ENCODE peak calls at places on chromosomes 2 and 18, in nine cellular contexts. X is tibial artery, G is esophagus squamous epithelium, J is GM23248, F is MM.1S, I is uterus, M is stomach, U is vagina, W is fibroblast of lung. Z is an unnamed sample.

GRCh38 chr2:227164745-227165350 is 424 bp downstream of the COL4A3 start:
- DNase-seq in X (no peak), G (no peak), J (peak; percentile 36), F (peak; percentile 84), I (no peak), M (peak; percentile 27), U (no peak), W (no peak), Z (peak; percentile 63)

GRCh38 chr2:183993052-183993451 is 605.3 kb upstream of the ZNF804A start:
- DNase-seq in X (no peak), G (no peak), J (no peak), F (no peak), I (no peak), M (no peak), U (no peak), W (no peak), Z (no peak)

GRCh38 chr2:232328038-232328435 is 50.5 kb upstream of the ALPP start:
- DNase-seq in X (no peak), G (no peak), J (no peak), F (no peak), I (no peak), M (no peak), U (no peak), W (no peak), Z (peak; percentile 51)

GRCh38 chr18:22504665-22505064 is 87.0 kb upstream of the CTAGE1 start:
- DNase-seq in X (no peak), G (no peak), J (peak; percentile 75), F (no peak), I (no peak), M (no peak), U (no peak), W (peak; percentile 65), Z (no peak)

GRCh38 chr18:2985628-2986027 is 27.3 kb downstream of the LPIN2 start:
- DNase-seq in X (no peak), G (no peak), J (peak; percentile 61), F (peak; percentile 47), I (no peak), M (no peak), U (no peak), W (peak; percentile 57), Z (peak; percentile 71)

GRCh38 chr2:16614314-16614860 is 51.2 kb downstream of the CYRIA start:
- DNase-seq in X (no peak), G (no peak), J (no peak), F (no peak), I (no peak), M (peak; percentile 43), U (no peak), W (peak; percentile 26), Z (no peak)

GRCh38 chr2:132937629-132938028 is 267.6 kb upstream of the LYPD1 start:
- DNase-seq in X (no peak), G (no peak), J (peak; percentile 26), F (no peak), I (no peak), M (no peak), U (no peak), W (peak; percentile 54), Z (no peak)

GRCh38 chr2:186629245-186629996 is 39.6 kb downstream of the ITGAV start:
- DNase-seq in X (no peak), G (no peak), J (no peak), F (no peak), I (no peak), M (no peak), U (no peak), W (no peak), Z (no peak)

GRCh38 chr2:190679813-190680591 is 31.1 kb downstream of the NAB1 start:
- DNase-seq in X (peak; percentile 37), G (no peak), J (peak; percentile 38), F (peak; percentile 44), I (peak; percentile 22), M (peak; percentile 49), U (no peak), W (peak; percentile 27), Z (peak; percentile 24)

GRCh38 chr2:71611247-71611646 is 157.9 kb downstream of the DYSF start:
- DNase-seq in X (no peak), G (no peak), J (no peak), F (no peak), I (peak; percentile 8), M (no peak), U (no peak), W (no peak), Z (no peak)

GRCh38 chr2:152611458-152612231 is 105.6 kb downstream of the PRPF40A start:
- DNase-seq in X (peak; percentile 73), G (no peak), J (peak; percentile 79), F (peak; percentile 71), I (peak; percentile 46), M (no peak), U (no peak), W (peak; percentile 91), Z (peak; percentile 4)

GRCh38 chr2:9166579-9167392 is 39.8 kb upstream of the ASAP2 start:
- DNase-seq in X (no peak), G (no peak), J (peak; percentile 24), F (no peak), I (no peak), M (no peak), U (no peak), W (no peak), Z (no peak)

GRCh38 chr2:171811229-171811628 is 82.8 kb downstream of the SLC25A12 start:
- DNase-seq in X (no peak), G (no peak), J (peak; percentile 56), F (peak; percentile 15), I (no peak), M (no peak), U (no peak), W (peak; percentile 62), Z (peak; percentile 42)

GRCh38 chr2:171814883-171815282 is 79.2 kb downstream of the SLC25A12 start:
- DNase-seq in X (no peak), G (no peak), J (no peak), F (peak; percentile 58), I (no peak), M (no peak), U (no peak), W (no peak), Z (no peak)

GRCh38 chr2:171813729-171814128 is 80.3 kb downstream of the SLC25A12 start:
- DNase-seq in X (no peak), G (no peak), J (no peak), F (no peak), I (no peak), M (no peak), U (no peak), W (no peak), Z (no peak)

GRCh38 chr2:171814174-171814573 is 79.9 kb downstream of the SLC25A12 start:
- DNase-seq in X (no peak), G (no peak), J (no peak), F (no peak), I (no peak), M (no peak), U (no peak), W (no peak), Z (no peak)

DNA sequence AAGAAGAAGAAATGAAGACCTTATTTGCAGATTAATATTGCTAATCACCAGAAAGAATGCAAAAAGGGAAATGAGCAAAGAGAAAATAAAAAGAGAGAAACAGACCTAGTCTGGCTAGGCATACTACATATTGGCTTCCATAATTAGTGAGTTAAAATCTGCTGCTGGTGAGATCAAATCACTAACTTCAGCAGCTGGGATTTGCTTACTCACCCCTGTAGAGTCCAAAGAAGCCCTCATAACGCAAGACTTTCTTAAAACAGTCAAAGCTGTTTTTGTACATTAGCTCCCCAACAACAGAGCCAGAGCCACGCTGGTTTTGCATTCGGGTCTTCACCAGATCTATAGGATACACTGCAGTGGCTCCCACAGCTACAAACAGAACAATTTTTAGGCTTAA is 80.9 kb downstream of the SLC25A12 start:
- DNase-seq in X (no peak), G (no peak), J (no peak), F (no peak), I (no peak), M (no peak), U (no peak), W (no peak), Z (no peak)
- H3K9me3 ChIP-seq in X (no peaks in the 10 kb centered on the region), G (no peaks in the 10 kb centered on the region), J (no peaks in the 10 kb centered on the region), F (no peaks in the 10 kb centered on the region), I (no peaks in the 10 kb centered on the region), M (no peaks in the 10 kb centered on the region), U (no peaks in the 10 kb centered on the region), W (no peaks in the 10 kb centered on the region), Z (no peaks in the 10 kb centered on the region)

DNA sequence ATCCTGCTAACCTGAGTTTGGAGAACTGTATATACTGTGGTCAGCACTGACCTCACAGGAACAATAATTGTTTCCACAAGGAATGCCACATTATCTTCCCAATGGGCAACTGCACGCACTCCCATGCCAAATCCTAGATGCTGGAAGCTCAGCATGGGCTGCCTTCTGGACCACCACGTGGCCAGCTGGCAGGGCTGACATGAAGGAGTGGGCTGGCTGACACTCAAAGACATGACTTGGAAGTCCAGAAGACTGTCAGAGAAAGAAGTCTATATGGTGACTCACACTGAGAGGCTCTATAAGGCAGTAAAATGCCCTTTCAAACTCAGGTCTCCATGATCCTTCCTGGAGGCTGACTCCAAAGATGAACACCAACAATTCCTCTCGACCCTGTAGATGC is 98.4 kb upstream of the RNF152 start:
- DNase-seq in X (no peak), G (no peak), J (peak; percentile 79), F (no peak), I (peak; percentile 31), M (no peak), U (no peak), W (peak; percentile 40), Z (no peak)
- H3K27ac ChIP-seq in X (no peak overlapping the region), G (no peak overlapping the region), J (peak overlapping the region; percentile 90), F (no peak overlapping the region), I (no peak overlapping the region), M (no peak overlapping the region), U (no peak overlapping the region), W (peak overlapping the region; percentile 61), Z (no peak overlapping the region)

DNA sequence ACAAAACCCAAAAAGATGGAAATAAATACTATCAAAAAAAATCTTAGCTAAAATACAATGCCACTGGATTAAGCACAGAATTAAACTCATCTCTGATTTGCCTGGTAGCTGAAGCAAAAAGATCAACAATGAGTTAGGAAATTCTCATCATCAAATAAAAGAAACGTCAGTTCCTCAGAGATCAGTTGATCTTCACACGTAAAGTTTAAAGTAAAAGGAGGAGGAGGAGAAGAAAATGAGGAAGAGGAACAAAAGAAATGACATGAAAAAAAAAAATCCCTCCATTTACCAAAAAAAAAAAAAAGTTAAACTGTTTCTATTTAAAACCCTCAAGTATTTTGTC is 22.6 kb downstream of the KLF7 start:
- DNase-seq in X (no peak), G (no peak), J (no peak), F (no peak), I (no peak), M (no peak), U (no peak), W (no peak), Z (no peak)
- H3K4me3 ChIP-seq in X (peak overlapping the region; percentile 32), G (peak overlapping the region; percentile 53), J (peak overlapping the region; percentile 63), F (peak overlapping the region; percentile 48), I (no peak overlapping the region), M (no peak overlapping the region), U (peak overlapping the region; percentile 14), W (peak overlapping the region; percentile 41), Z (no peak overlapping the region)

DNA sequence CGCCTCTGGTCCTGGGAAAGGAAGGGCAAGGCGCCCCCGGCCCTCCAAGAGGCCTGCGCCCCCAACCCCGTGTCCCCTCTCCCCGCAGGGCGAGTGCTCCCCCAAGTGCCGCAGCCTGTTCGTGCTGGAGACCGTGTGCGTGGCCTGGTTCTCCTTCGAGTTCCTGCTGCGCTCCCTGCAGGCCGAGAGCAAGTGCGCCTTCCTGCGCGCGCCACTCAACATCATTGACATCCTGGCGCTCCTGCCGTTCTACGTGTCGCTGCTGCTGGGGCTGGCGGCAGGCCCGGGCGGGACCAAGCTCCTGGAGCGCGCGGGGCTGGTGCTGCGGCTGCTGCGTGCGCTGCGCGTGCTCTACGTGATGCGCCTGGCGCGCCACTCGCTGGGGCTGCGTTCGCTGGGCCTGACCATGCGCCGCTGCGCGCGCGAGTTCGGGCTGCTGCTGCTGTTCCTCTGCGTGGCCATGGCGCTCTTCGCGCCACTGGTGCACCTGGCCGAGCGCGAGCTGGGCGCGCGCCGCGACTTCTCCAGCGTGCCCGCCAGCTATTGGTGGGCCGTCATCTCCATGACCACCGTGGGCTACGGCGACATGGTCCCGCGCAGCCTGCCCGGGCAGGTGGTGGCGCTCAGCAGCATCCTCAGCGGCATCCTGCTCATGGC is 52.4 kb downstream of the SLC66A2 start:
- DNase-seq in X (no peak), G (no peak), J (no peak), F (no peak), I (peak; percentile 10), M (no peak), U (no peak), W (no peak), Z (no peak)
- H3K9me3 ChIP-seq in X (peaks cover 7% of the 10 kb centered on the region), G (peaks cover 49% of the 10 kb centered on the region), J (peaks cover 2% of the 10 kb centered on the region), F (no peaks in the 10 kb centered on the region), I (peaks cover 15% of the 10 kb centered on the region), M (peaks cover 39% of the 10 kb centered on the region), U (peaks cover 3% of the 10 kb centered on the region), W (peaks cover 3% of the 10 kb centered on the region), Z (no peaks in the 10 kb centered on the region)

Z was measured in OCI-LY7.